ENCODE peak calls at places on chromosomes 12 and 14, in six cellular contexts. R is upper lobe of left lung, O is uterus, K is NB4, W is H1, N is stomach. B is an unnamed sample.

GRCh38 chr14:75283884-75284563 is 5.4 kb downstream of the FOS start:
- DNase-seq in R (no peak), O (no peak), K (peak), W (no peak), N (peak), B (no peak)

GRCh38 chr12:70719672-70720420 is 82.6 kb upstream of the PTPRB start:
- DNase-seq in R (no peak), O (peak), K (peak), W (peak), N (no peak), B (no peak)

GRCh38 chr12:95721320-95721719 is 69.2 kb downstream of the NTN4 start:
- DNase-seq in R (no peak), O (no peak), K (no peak), W (no peak), N (no peak), B (no peak)

GRCh38 chr12:51028126-51028810 is 2.1 kb upstream of the SLC11A2 start:
- DNase-seq in R (no peak), O (no peak), K (peak), W (no peak), N (no peak), B (no peak)

GRCh38 chr12:26271889-26272492 is 76.6 kb downstream of the SSPN start:
- DNase-seq in R (peak), O (peak), K (no peak), W (no peak), N (peak), B (peak)

GRCh38 chr12:10098762-10099161 is at the start of gene CLEC1A:
- DNase-seq in R (peak), O (peak), K (no peak), W (peak), N (no peak), B (no peak)

GRCh38 chr12:123351349-123351748 is 13.3 kb downstream of the SBNO1 start:
- DNase-seq in R (no peak), O (no peak), K (peak), W (no peak), N (no peak), B (no peak)

GRCh38 chr12:3998968-3999792 is 126.0 kb upstream of the PARP11 start:
- DNase-seq in R (no peak), O (no peak), K (no peak), W (no peak), N (peak), B (peak)

GRCh38 chr12:88299567-88300101 is 157.5 kb downstream of the TMTC3 start:
- DNase-seq in R (no peak), O (no peak), K (peak), W (no peak), N (no peak), B (no peak)

GRCh38 chr12:120817559-120818330 is 86.4 kb downstream of the SPPL3 start:
- DNase-seq in R (no peak), O (no peak), K (no peak), W (no peak), N (no peak), B (no peak)

GRCh38 chr12:120252071-120252906 is 13.2 kb downstream of the PXN start:
- DNase-seq in R (no peak), O (no peak), K (peak), W (no peak), N (no peak), B (peak)

GRCh38 chr12:129771238-129771637 is 132.6 kb downstream of the TMEM132D start:
- DNase-seq in R (no peak), O (no peak), K (no peak), W (peak), N (no peak), B (no peak)

GRCh38 chr12:29781705-29782266 is 2.0 kb downstream of the TMTC1 start:
- DNase-seq in R (no peak), O (no peak), K (no peak), W (no peak), N (no peak), B (no peak)

GRCh38 chr12:18703916-18704315 is 33.9 kb downstream of the PLCZ1 start:
- DNase-seq in R (no peak), O (no peak), K (no peak), W (no peak), N (no peak), B (no peak)

GRCh38 chr12:1517734-1518485 is 76.5 kb downstream of the FBXL14 start:
- DNase-seq in R (no peak), O (no peak), K (no peak), W (no peak), N (no peak), B (peak)

GRCh38 chr12:11906284-11906935 is 164.3 kb upstream of the BCL2L14 start:
- DNase-seq in R (no peak), O (no peak), K (no peak), W (no peak), N (no peak), B (no peak)

GRCh38 chr12:122021193-122021821 is 377 bp upstream of the BCL7A start:
- DNase-seq in R (peak), O (peak), K (peak), W (peak), N (no peak), B (no peak)

GRCh38 chr14:90757452-90757851 is 58.8 kb downstream of the TTC7B start:
- DNase-seq in R (no peak), O (no peak), K (peak), W (no peak), N (peak), B (no peak)

GRCh38 chr12:108606492-108606891 is 8.6 kb upstream of the TMEM119 start:
- DNase-seq in R (no peak), O (no peak), K (no peak), W (no peak), N (no peak), B (no peak)

GRCh38 chr12:112103758-112104504 is 4.7 kb downstream of the NAA25 start:
- DNase-seq in R (no peak), O (no peak), K (peak), W (no peak), N (no peak), B (no peak)

GRCh38 chr12:64522316-64522715 is 70.4 kb downstream of the TBK1 start:
- DNase-seq in R (no peak), O (no peak), K (peak), W (no peak), N (no peak), B (no peak)

GRCh38 chr14:51093371-51094281 is 1.3 kb downstream of the TRIM9 start:
- DNase-seq in R (peak), O (peak), K (no peak), W (peak), N (no peak), B (no peak)

GRCh38 chr12:42589465-42590323 is at the start of gene PRICKLE1:
- DNase-seq in R (peak), O (peak), K (peak), W (peak), N (peak), B (no peak)

GRCh38 chr12:32893458-32893857 is 3.1 kb downstream of the PKP2 start:
- DNase-seq in R (no peak), O (no peak), K (no peak), W (no peak), N (no peak), B (no peak)

GRCh38 chr14:74514471-74514932 is 20.9 kb downstream of the ISCA2 start:
- DNase-seq in R (no peak), O (peak), K (peak), W (no peak), N (no peak), B (no peak)

GRCh38 chr12:12563529-12563928 is 866 bp upstream of the DUSP16 start:
- DNase-seq in R (no peak), O (no peak), K (no peak), W (no peak), N (no peak), B (no peak)

GRCh38 chr12:107317751-107318553 is 224.6 kb upstream of the CRY1 start:
- DNase-seq in R (peak), O (no peak), K (peak), W (peak), N (peak), B (peak)

GRCh38 chr12:103495158-103495782 is 498 bp downstream of the C12orf42 start:
- DNase-seq in R (peak), O (no peak), K (no peak), W (peak), N (peak), B (no peak)

GRCh38 chr14:103721334-103722120 is 5.9 kb downstream of the ZFYVE21 start:
- DNase-seq in R (peak), O (no peak), K (no peak), W (no peak), N (no peak), B (no peak)

GRCh38 chr14:73283592-73284379 is 46.5 kb downstream of the PAPLN start:
- DNase-seq in R (no peak), O (no peak), K (no peak), W (no peak), N (no peak), B (no peak)

GRCh38 chr12:105085537-105085936 is 1.3 kb upstream of the ALDH1L2 start:
- DNase-seq in R (no peak), O (no peak), K (no peak), W (no peak), N (no peak), B (no peak)

GRCh38 chr14:93977790-93978581 is 1.6 kb upstream of the ASB2 start:
- DNase-seq in R (no peak), O (no peak), K (peak), W (no peak), N (no peak), B (no peak)

GRCh38 chr14:93977171-93977570 is 801 bp upstream of the ASB2 start:
- DNase-seq in R (no peak), O (no peak), K (no peak), W (no peak), N (no peak), B (no peak)

GRCh38 chr14:93975791-93976476 is 436 bp downstream of the ASB2 start:
- DNase-seq in R (no peak), O (no peak), K (no peak), W (no peak), N (no peak), B (no peak)

GRCh38 chr14:93974833-93975232 is 1.5 kb downstream of the ASB2 start:
- DNase-seq in R (no peak), O (no peak), K (peak), W (no peak), N (no peak), B (no peak)

GRCh38 chr14:93976477-93977057 is at the start of gene ASB2:
- DNase-seq in R (no peak), O (peak), K (no peak), W (no peak), N (no peak), B (no peak)
- TF ChIP-seq POLR2A in R (no peak), O (peak), K (no peak), W (no peak), N (no peak), B (no peak)

DNA sequence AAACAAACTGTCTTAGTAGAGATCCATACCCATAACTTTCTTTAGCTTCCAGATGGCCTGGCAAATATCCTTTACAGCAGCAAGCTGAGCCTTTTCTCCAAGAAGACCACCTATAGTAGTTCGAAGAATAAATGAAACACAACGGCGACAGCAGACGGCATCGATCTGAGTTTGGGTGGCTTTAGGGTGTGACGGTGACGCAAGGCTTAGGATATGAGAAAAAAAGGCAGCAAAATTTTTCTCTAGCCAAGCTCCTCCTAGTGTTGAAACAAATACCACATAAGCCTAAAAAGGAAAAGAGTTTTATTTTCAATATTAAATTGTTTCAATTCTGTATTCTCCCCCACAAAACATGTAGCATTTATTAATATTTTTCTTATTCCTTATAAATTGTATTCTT is 33.3 kb downstream of the HEATR5A start:
- DNase-seq in R (no peak), O (no peak), K (no peak), W (no peak), N (no peak), B (no peak)
- TF ChIP-seq CTCF in R (no peak), O (no peak), K (no peak), W (no peak), N (no peak), B (no peak)

GRCh38 chr12:14364583-14365271 is 755 bp upstream of the ATF7IP start:
- DNase-seq in R (no peak), O (no peak), K (peak), W (no peak), N (no peak), B (no peak)
- TF ChIP-seq POLR2A in R (no peak), O (no peak), K (no peak), W (no peak), N (no peak), B (no peak)

GRCh38 chr14:91946313-91947195 is 940 bp downstream of the FBLN5 start:
- DNase-seq in R (no peak), O (no peak), K (no peak), W (peak), N (no peak), B (peak)

GRCh38 chr14:91945776-91946305 is 1.7 kb downstream of the FBLN5 start:
- DNase-seq in R (no peak), O (no peak), K (no peak), W (no peak), N (no peak), B (peak)

GRCh38 chr14:91942128-91942527 is 5.4 kb downstream of the FBLN5 start:
- DNase-seq in R (no peak), O (no peak), K (no peak), W (no peak), N (no peak), B (no peak)

GRCh38 chr14:91942946-91943345 is 4.5 kb downstream of the FBLN5 start:
- DNase-seq in R (no peak), O (no peak), K (no peak), W (no peak), N (no peak), B (peak)

DNA sequence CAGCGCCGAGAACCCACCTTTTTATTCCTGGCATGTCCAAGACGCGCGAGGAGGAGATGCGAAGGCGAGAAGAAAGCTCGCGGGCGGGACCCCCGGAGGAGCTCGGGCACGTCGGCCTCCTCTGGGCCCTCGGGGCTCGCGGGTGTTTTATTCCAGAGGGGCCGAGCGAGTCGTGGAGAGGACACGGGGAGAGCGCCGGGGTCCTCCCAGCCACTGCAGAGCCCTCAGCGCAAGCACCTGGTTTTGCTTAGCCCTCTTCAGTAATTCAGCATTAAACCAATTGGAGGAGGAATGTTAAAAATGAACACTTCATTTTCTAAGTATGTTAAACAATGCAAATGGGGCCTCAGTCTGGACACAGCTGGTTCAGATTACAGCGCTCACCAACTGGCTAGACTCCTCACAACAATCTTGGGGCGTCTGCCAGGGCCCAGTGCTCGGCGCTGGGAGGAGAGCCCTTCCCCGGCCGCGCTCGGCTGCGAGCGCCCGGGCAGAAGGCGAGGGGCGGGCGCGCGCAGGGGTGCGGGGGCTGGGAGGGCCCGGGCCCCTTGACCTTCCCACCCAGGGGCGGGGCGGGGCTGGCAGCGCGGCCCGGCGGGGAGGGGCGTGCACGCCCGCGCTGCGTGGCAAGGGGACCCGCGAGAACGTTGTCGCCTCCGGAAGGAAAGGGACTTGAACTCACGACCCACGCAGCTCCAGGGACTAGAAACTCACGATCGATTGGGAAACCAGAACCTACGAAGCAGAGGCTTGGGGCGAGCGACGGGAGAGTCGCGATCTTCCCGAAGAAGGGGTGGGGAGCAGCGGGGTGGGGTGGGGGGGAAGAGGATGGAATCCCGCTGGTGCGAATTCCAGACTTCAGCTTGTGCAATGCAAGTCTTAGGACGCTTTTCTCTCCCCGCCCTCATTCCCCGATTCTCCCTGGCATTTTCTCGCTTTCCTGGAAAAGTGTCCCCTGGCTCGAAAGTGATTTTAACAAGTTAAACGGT is at the start of gene FBLN5:
- DNase-seq in R (peak), O (peak), K (peak), W (peak), N (peak), B (peak)
- TF ChIP-seq CTCF in R (no peak), O (no peak), K (no peak), W (no peak), N (no peak), B (no peak)

B was measured in lower leg skin.